ENCODE peak calls at places on chromosomes 3 and 15, in five cellular contexts. N is HCT116, U is K562, P is GM12878, T is HepG2. H is an unnamed sample.

GRCh38 chr3:62277470-62277869 is 95.9 kb downstream of the FEZF2 start:
- DNase-seq in N (no peak), U (no peak), P (no peak), T (no peak), H (no peak)

GRCh38 chr3:138608322-138609214 is at the start of gene FAIM:
- DNase-seq in N (peak), U (peak), P (no peak), T (peak), H (peak)

GRCh38 chr3:195253981-195254432 is 17.0 kb downstream of the XXYLT1 start:
- DNase-seq in N (no peak), U (no peak), P (no peak), T (no peak), H (no peak)

GRCh38 chr3:148903022-148903442 is 37.9 kb downstream of the CPA3 start:
- DNase-seq in N (no peak), U (no peak), P (no peak), T (no peak), H (no peak)

GRCh38 chr3:136952292-136952691 is 5.5 kb upstream of the IL20RB start:
- DNase-seq in N (no peak), U (no peak), P (no peak), T (no peak), H (no peak)

GRCh38 chr3:194197981-194198695 is 62.2 kb downstream of the HES1 start:
- DNase-seq in N (no peak), U (no peak), P (no peak), T (no peak), H (no peak)

GRCh38 chr3:55746808-55747413 is 259.8 kb upstream of the WNT5A start:
- DNase-seq in N (no peak), U (no peak), P (no peak), T (no peak), H (peak)

GRCh38 chr15:39744334-39745103 is 38.1 kb downstream of the FSIP1 start:
- DNase-seq in N (no peak), U (no peak), P (no peak), T (no peak), H (no peak)

GRCh38 chr15:60648928-60649679 is 170.2 kb upstream of the ICE2 start:
- DNase-seq in N (no peak), U (no peak), P (no peak), T (no peak), H (no peak)

GRCh38 chr3:133940536-133940935 is 44.9 kb upstream of the RAB6B start:
- DNase-seq in N (no peak), U (no peak), P (no peak), T (no peak), H (no peak)
- TF ChIP-seq JUND in N (no peak), U (no peak), P (no peak), T (no peak), H (no peak)

GRCh38 chr3:174440350-174440716 is 418.8 kb upstream of the NAALADL2 start:
- DNase-seq in N (no peak), U (no peak), P (no peak), T (no peak), H (no peak)
- TF ChIP-seq JUND in N (no peak), U (no peak), P (no peak), T (no peak), H (no peak)

GRCh38 chr15:99303881-99304280 is 52.6 kb downstream of the LRRC28 start:
- DNase-seq in N (no peak), U (no peak), P (no peak), T (peak), H (no peak)

GRCh38 chr15:99306694-99307338 is 55.5 kb downstream of the LRRC28 start:
- DNase-seq in N (no peak), U (no peak), P (no peak), T (peak), H (no peak)

GRCh38 chr15:99310745-99311144 is 59.5 kb downstream of the LRRC28 start:
- DNase-seq in N (no peak), U (no peak), P (no peak), T (no peak), H (no peak)

GRCh38 chr15:99305761-99306505 is 54.7 kb downstream of the LRRC28 start:
- DNase-seq in N (no peak), U (no peak), P (no peak), T (peak), H (peak)

DNA sequence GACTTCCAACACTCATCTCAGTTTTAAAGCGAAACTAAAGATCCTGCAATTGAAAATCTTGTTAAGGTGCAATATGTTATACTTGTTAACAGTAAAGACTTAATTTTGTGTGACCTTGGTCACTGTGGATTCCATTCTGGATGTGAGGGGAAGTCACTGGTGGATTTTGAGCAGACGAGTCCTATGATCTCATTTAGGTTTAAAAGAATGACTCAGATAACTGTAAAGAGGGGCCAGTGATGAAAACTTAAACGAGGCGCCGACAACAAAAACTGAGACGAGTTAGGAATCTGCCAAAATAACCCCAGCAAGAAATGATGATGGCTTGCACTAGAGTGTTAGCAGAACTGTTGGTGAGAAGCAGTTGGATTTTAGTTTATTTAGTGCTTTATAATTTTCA is 56.5 kb downstream of the LRRC28 start:
- DNase-seq in N (no peak), U (no peak), P (no peak), T (no peak), H (no peak)
- TF ChIP-seq JUND in N (no peak), U (no peak), P (no peak), T (no peak), H (no peak)

DNA sequence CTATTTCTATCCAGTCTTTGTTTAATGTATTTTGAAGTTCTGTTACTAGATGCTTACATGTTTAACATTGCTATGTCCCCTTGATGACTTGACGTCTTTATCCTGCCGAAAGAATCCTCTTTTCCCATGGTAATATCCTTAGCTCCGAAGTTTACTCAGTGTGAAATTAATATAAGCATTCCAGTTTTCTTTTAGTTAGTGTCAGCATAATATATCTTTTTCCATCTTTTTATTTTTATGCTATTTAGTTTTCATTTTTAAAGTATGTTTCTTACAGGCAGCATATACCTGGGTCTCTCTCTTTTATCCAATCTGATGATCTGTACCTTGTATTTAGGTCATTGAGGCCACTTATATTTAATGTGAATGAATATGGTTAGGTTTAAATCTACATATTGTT is 39.1 kb upstream of the MEF2A start:
- DNase-seq in N (no peak), U (no peak), P (no peak), T (no peak), H (no peak)
- TF ChIP-seq JUND in N (no peak), U (no peak), P (no peak), T (no peak), H (no peak)

DNA sequence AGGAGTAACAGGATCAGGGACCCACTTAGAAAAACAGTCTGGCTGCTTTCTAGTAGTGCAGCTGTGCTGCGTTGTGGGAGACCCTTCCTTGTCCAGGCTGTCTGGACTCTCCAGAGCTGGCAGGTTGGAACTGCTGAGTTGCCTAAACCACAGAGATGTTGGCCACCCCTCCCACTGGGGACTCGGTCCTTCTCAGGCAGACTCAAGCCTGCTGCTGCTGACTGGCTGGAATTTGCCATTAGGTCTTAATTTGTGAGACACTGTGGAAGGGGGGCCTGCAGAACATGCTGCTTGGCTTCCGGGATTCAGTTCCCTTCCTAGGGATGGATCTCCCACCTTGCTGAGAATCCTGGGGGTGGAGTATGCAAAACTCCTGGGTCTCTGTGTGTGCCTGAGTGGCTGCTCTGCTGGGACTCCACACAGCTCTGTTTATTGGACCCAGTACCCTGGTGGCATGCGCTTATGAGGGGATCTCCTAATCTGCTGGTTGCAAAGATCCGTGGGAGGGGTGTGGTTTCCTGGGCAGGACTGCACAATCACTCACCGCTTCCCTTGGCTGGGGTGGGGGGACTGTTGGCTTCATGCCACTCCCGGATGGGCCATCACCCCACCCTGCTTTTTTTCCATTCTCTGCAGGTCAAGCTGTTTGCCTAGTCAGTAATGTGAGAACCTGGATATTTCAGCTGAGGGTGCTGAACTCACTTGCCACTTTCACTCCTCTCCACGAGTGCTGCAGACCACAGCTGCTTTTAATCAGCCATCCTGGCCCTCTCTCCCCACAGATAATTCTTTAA is 150.5 kb downstream of the CFAP20DC start:
- DNase-seq in N (no peak), U (peak), P (peak), T (no peak), H (no peak)
- TF ChIP-seq JUND in N (no peak), U (no peak), P (no peak), T (no peak), H (no peak)

DNA sequence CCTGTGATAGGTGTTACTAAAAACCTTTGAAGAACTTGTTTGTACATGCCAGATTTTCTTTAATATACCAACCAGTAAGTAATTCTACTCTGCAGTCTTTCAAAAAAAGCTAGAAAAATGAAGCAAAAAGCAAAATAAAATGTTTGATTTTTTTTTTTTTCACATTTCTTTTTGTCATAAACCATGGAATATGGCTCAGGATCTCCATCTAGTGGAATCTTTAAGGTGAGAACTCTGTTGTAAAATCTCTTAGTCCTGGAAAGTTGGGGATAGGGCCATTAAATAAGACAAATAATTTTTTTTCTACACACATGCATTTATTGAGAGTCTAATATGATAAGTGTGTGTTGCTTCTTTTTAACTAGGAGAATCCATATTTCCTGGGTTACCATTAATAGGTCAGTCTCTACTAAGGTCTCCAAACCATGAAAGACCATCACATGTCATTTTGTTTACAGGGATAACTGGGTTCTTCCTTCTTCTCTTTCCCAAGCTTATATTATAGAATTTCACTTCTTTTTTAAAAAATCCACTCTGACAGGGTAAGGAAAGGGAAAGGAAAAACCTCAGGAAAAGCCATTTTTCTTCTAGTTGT is 84.6 kb downstream of the SLC9A9 start:
- DNase-seq in N (no peak), U (no peak), P (no peak), T (no peak), H (peak)
- TF ChIP-seq JUND in N (no peak), U (no peak), P (no peak), T (no peak), H (no peak)

DNA sequence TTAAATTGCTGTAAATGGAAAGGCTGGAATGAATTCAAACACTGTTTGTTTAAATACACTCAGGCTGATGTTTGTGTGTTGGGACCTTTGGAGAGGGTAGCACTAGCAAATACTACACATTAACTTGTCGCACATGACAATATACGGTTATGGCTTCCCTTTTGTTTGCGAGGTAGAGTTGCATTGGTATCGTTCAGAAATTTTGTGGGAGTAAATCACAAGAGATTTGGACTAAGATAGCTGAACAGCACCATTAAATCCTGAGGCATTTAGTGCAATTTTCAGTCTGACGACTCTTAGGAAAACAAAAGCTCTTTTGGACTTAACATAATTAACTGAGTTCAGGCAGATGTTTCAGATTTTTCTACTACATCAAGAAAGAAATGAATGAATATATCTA is 213.0 kb upstream of the ROBO2 start:
- DNase-seq in N (no peak), U (no peak), P (no peak), T (no peak), H (no peak)
- TF ChIP-seq JUND in N (no peak), U (no peak), P (no peak), T (no peak), H (no peak)

GRCh38 chr3:113948015-113948917 is 453 bp downstream of the ZDHHC23 start:
- DNase-seq in N (no peak), U (no peak), P (no peak), T (peak), H (peak)
- TF ChIP-seq JUND in N (no peak), U (no peak), P (no peak), T (no peak), H (no peak)